ENCODE peak calls at places on chromosomes 1 and 21, in nine cellular contexts. P, I, F, S, E, X, J, R and H are unnamed samples. For H3K9me2, the result is how much of the 10 kb centered on the place peaks cover.

GRCh38 chr1:200354243-200354642 is 55.6 kb downstream of the ZNF281 start:
- DNase-seq in F (no peak), S (no peak), J (no peak), R (no peak), P (peak), I (no peak), E (no peak), X (no peak), H (no peak)

GRCh38 chr1:87331319-87332269 is 2.9 kb downstream of the LMO4 start:
- DNase-seq in P (peak), X (peak), F (peak), E (no peak), I (peak), J (peak), S (peak), R (peak), H (peak)

GRCh38 chr1:45512641-45513054 is 9.0 kb downstream of the PRDX1 start:
- DNase-seq in J (peak), X (peak), I (peak), R (peak), P (peak), S (peak), F (peak), E (peak), H (peak)

GRCh38 chr21:32131960-32132359 is 146.9 kb downstream of the MIS18A start:
- DNase-seq in E (no peak), F (no peak), I (peak), R (no peak), P (peak), X (no peak), J (no peak), S (no peak), H (peak)

GRCh38 chr1:175132456-175132855 is 60.1 kb downstream of the KIAA0040 start:
- DNase-seq in J (no peak), E (no peak), F (no peak), R (no peak), I (peak), S (no peak), P (peak), X (no peak), H (no peak)

GRCh38 chr1:230308039-230308438 is 118.1 kb downstream of the PGBD5 start:
- DNase-seq in J (peak), R (no peak), X (peak), E (no peak), P (peak), S (no peak), F (no peak), I (peak), H (peak)

GRCh38 chr1:181129771-181130606 is 41.5 kb downstream of the IER5 start:
- DNase-seq in P (no peak), X (no peak), E (peak), I (no peak), S (no peak), R (no peak), F (no peak), J (no peak), H (no peak)

GRCh38 chr1:108017698-108018097 is 52.7 kb upstream of the VAV3 start:
- DNase-seq in I (peak), P (peak), E (no peak), S (no peak), X (no peak), J (no peak), F (no peak), R (no peak), H (no peak)

GRCh38 chr21:38839683-38840286 is 34.1 kb downstream of the ETS2 start:
- DNase-seq in S (no peak), J (peak), R (no peak), E (no peak), I (peak), F (no peak), X (peak), P (peak), H (no peak)

GRCh38 chr1:92663769-92664168 is 121.1 kb downstream of the EVI5 start:
- DNase-seq in F (no peak), R (no peak), S (no peak), E (no peak), P (no peak), J (no peak), X (no peak), I (no peak), H (no peak)

GRCh38 chr1:159132271-159132881 is 39.0 kb upstream of the CADM3 start:
- DNase-seq in E (peak), S (peak), F (peak), I (peak), X (no peak), P (peak), J (peak), R (peak), H (peak)

DNA sequence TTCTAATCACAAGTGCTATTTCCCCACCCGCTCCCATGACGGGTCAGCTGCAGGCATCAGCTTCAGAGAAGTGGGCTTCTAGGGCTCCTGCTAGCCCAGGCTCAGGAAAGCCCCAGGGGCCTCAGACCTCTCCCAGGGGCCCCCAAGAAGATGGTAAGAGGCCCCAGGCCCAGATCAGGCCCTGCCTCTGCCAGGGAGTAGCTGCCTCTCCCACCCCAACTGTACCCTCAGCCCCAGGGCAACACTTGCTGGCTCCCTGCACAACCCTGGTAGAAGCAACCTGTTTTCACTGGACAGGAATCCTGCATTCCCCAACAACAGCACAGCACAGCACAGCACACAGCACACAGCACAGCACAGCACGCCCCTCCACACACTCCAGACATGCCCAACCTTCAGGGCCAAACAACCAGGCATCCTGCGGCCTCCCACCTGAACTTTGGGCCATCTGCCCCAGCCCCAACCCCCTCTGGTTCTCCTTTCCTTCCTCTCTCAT is 6.5 kb downstream of the BLACAT1 start:
- DNase-seq in S (no peak), F (no peak), I (peak), J (no peak), X (no peak), R (no peak), P (no peak), E (no peak), H (no peak)
- H3K4me3 ChIP-seq in S (no peak), F (no peak), I (peak), J (peak), X (peak), R (peak), P (peak), E (no peak), H (no peak)

GRCh38 chr21:15190412-15190811 is 125.6 kb upstream of the NRIP1 start:
- DNase-seq in S (no peak), J (no peak), X (no peak), R (no peak), P (no peak), I (no peak), E (no peak), F (no peak), H (no peak)

GRCh38 chr21:15192243-15192642 is 127.4 kb upstream of the NRIP1 start:
- DNase-seq in J (no peak), E (no peak), F (no peak), S (no peak), R (no peak), X (peak), P (no peak), I (peak), H (peak)

GRCh38 chr21:15193937-15194336 is 129.1 kb upstream of the NRIP1 start:
- DNase-seq in R (no peak), I (no peak), E (no peak), J (no peak), P (no peak), X (no peak), S (no peak), F (no peak), H (no peak)

GRCh38 chr21:15190837-15191236 is 126.0 kb upstream of the NRIP1 start:
- DNase-seq in S (no peak), P (no peak), X (no peak), I (peak), J (no peak), E (no peak), R (no peak), F (no peak), H (no peak)

DNA sequence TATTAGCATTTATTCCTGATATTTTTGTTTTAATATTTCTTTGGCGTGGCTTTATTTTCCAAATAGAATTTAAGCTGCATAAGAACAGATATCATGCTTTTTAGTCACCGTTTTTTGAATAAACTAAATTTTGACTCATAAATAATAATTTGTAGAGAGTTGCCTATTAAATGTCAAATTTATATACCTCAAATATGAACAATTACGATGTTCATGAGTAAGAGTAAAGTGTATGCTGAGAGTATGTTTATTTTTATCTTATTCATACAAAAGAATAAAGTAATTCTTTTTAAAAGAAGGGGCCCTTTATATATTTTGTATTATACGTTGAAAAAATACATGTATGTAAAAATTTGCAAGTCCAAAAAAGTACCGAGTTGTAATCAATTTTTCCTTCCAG is 126.5 kb upstream of the NRIP1 start:
- DNase-seq in J (no peak), I (peak), S (no peak), R (no peak), P (no peak), F (no peak), E (no peak), X (no peak), H (no peak)
- H3K9me2 ChIP-seq in J (under half), I (under half), S (under half), R (under half), P (under half), F (under half), E (under half), X (under half), H (under half)

GRCh38 chr1:43171312-43171875 is 696 bp downstream of the EBNA1BP2 start:
- DNase-seq in I (no peak), F (no peak), E (peak), R (no peak), S (no peak), X (no peak), P (peak), J (no peak), H (no peak)
- H3K4me3 ChIP-seq in I (peak), F (peak), E (peak), R (peak), S (peak), X (peak), P (peak), J (peak), H (peak)

DNA sequence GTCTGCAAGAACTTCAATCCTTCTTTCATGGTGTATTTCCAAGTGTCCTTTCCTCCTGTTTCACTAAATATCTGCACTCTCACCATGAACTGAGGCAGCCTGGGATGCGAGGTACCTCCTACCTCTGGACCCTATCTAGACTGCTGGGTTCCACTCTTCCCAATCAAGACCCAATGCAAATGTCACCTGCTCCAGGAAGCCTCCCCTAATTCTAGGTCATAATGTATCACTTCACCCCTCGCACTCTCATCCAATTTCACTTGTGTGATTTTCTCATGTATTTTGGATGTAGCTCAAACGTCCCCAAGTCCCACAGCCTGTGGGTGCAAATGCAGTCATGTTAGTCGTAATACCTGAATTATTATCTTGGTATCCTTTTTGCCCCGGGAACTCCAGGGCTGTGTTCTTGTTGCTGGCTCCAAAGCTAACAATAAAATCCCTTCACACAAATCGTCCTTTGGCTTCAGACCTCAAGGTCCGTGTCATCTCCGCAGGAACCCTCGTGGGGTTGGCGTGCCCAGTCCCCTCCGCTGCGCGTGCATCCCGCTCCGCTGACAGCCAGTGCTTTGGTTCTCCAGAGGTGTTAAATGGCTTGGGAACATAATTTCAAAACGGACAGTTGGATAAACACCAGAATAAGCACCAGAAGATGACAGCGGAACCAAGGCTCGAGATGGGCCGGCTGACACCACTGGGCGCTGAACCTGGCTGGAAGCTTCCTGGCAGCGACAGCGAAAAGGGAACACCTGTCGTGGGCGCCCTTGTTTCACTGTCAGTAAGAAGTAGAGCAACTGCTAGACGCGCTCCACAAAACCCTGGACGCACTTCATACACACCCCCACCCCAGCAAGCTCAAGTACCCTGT is 1.0 kb upstream of the BACH1 start:
- DNase-seq in P (no peak), E (no peak), R (no peak), J (no peak), F (no peak), S (no peak), I (no peak), X (no peak), H (no peak)
- H3K9me2 ChIP-seq in P (under half), E (under half), R (under half), J (under half), F (under half), S (under half), I (under half), X (under half), H (under half)

DNA sequence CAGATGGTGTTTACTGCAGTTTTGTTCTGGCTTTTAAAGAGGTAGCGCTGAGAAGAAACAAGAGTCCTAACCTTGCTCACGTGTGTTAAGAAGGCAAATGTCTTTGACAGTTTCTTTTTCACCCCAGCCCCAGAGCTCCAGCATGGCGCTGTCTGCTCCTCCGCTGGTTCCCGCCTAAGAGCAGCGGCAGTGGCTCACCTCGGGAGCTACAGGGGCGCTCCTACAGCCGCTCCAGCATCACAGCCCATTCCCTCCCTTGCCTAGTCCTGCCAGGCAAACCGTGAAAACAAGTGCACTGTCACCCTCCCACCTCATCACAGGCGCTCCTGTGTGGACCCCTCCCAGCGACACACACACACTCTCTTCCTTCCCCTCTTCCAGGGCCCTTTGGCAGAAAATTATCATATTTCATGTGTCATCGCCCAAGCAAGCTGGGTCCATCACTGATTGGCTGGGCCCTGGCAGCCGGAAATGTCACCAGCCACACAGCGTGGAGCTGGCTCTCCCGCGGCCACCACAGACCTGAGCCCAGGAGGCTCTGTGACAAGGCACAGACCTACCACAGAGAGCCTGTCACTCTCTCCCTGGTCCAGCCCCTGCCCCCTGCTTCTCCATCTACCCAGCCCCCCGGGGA is 1.2 kb upstream of the HIVEP3 start:
- DNase-seq in S (peak), P (peak), R (peak), J (no peak), X (peak), E (no peak), I (no peak), F (peak), H (peak)
- H3K4me3 ChIP-seq in S (peak), P (peak), R (peak), J (peak), X (peak), E (no peak), I (peak), F (no peak), H (no peak)

GRCh38 chr1:90198616-90199015 is 203.7 kb downstream of the ZNF326 start:
- DNase-seq in E (no peak), F (no peak), P (no peak), X (no peak), S (no peak), J (no peak), I (no peak), R (no peak), H (no peak)
- H3K9me2 ChIP-seq in E (under half), F (under half), P (under half), X (under half), S (under half), J (under half), I (under half), R (under half), H (under half)

GRCh38 chr1:204350857-204351573 is 8.7 kb downstream of the PLEKHA6 start:
- DNase-seq in J (no peak), X (no peak), E (peak), P (peak), R (peak), I (no peak), F (no peak), S (no peak), H (peak)
- H3K4me3 ChIP-seq in J (no peak), X (no peak), E (no peak), P (peak), R (peak), I (no peak), F (no peak), S (no peak), H (no peak)